ENCODE peak calls at places on chromosomes 11 and 22, in four cellular contexts. R is mammary epithelial cell, C is cardiac fibroblast, J is neural progenitor cell. K is an unnamed sample.

GRCh38 chr11:6531267-6531752 is 34.2 kb downstream of the DNHD1 start:
- DNase-seq in R (peak; percentile 21), C (peak; percentile 65), J (peak; percentile 59), K (peak; percentile 61)

GRCh38 chr11:11558826-11559225 is 63.0 kb downstream of the GALNT18 start:
- DNase-seq in R (no peak), C (no peak), J (no peak), K (no peak)

GRCh38 chr11:23974046-23974445 is 522.8 kb upstream of the LUZP2 start:
- DNase-seq in R (peak; percentile 23), C (no peak), J (peak; percentile 48), K (no peak)

GRCh38 chr11:11406652-11407051 is 53.6 kb upstream of the CSNK2A3 start:
- DNase-seq in R (no peak), C (no peak), J (no peak), K (no peak)

GRCh38 chr11:35677904-35678303 is 15.3 kb downstream of the TRIM44 start:
- DNase-seq in R (no peak), C (no peak), J (no peak), K (no peak)

GRCh38 chr11:12543596-12544415 is 130.4 kb upstream of the TEAD1 start:
- DNase-seq in R (peak; percentile 78), C (no peak), J (no peak), K (no peak)

GRCh38 chr11:120285256-120285655 is 39.8 kb upstream of the TLCD5 start:
- DNase-seq in R (no peak), C (no peak), J (no peak), K (peak; percentile 47)

GRCh38 chr11:72816404-72816990 is 2.3 kb downstream of the ATG16L2 start:
- DNase-seq in R (no peak), C (no peak), J (no peak), K (no peak)

GRCh38 chr11:128463386-128463829 is 124.0 kb downstream of the ETS1 start:
- DNase-seq in R (no peak), C (peak; percentile 96), J (no peak), K (peak; percentile 97)

GRCh38 chr11:114015117-114015516 is 40.2 kb downstream of the HTR3A start:
- DNase-seq in R (no peak), C (no peak), J (no peak), K (no peak)

GRCh38 chr22:44031111-44031963 is 7.2 kb downstream of the PARVB start:
- DNase-seq in R (no peak), C (peak; percentile 56), J (no peak), K (no peak)

GRCh38 chr11:67271548-67272284 is 5.4 kb downstream of the GRK2 start:
- DNase-seq in R (no peak), C (no peak), J (no peak), K (no peak)
- H3K4me3 ChIP-seq in R (no peak overlapping the region), C (no peak overlapping the region), J (no peak overlapping the region), K (no peak overlapping the region)

DNA sequence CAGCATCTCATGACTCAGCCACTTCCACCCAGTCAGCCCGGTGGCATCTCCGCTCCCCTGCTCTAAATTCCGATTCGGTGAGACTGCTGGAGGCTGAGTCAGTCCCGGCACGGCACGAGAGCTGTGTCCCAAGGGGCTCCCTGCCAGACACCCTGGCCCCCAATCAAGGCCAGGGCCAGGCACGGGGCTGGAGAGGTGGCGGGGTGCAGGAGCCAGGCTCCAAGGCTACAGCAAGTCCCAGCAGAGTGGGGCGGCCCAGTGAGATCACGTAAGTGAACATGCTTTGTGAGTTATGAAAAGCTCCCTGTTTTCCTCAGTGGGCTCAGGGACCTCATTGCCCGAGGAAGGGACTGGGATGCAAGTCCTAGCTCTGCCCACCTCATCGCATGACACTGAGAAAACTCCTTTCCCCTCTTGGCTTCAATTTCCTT is 3.0 kb downstream of the C11orf68 start:
- DNase-seq in R (peak; percentile 94), C (peak; percentile 96), J (no peak), K (peak; percentile 98)
- H3K4me3 ChIP-seq in R (peak overlapping the region; percentile 40), C (peak overlapping the region; percentile 18), J (no peak overlapping the region), K (peak overlapping the region; percentile 85)

DNA sequence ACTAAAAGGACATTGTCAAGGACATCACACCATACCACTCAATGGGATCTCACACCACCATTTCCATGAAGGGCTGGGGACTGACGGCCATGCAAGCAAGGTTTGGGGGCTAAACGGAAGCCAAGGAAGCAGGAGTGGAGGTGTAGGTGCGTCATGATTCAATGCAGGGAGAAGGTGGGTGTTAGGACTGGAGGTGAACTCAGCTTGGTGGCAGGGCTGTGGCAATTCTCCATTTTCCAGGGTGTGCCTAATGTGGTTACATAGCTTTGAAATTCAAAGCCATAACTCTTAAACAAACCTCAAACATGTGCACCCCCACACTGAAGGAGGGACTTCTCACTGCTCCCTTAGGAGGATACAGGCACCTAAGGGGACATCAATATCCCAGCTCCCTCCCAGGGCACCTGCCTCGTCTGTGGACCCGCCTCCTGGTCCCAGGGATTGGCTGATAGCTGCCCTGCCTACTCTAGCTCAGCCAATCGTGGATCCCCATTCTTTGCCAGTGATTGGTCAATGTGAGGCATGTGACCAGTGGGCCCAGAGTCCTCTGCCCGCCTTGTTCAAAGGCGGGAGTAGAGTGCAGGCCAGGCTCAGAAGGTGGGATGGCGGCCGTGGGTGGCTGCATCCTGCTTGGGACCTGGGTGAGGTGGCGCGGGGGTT is 64.6 kb downstream of the CTTN start:
- DNase-seq in R (no peak), C (no peak), J (no peak), K (no peak)
- H3K4me3 ChIP-seq in R (no peak overlapping the region), C (no peak overlapping the region), J (no peak overlapping the region), K (no peak overlapping the region)

GRCh38 chr11:69444381-69445130 is 36.9 kb upstream of the LINC01488 start:
- DNase-seq in R (peak; percentile 90), C (peak; percentile 95), J (peak; percentile 79), K (peak; percentile 93)
- H3K4me3 ChIP-seq in R (no peak overlapping the region), C (peak overlapping the region; percentile 18), J (no peak overlapping the region), K (peak overlapping the region; percentile 12)

GRCh38 chr22:46321387-46321775 is 14.1 kb upstream of the TRMU start:
- DNase-seq in R (no peak), C (no peak), J (no peak), K (no peak)

GRCh38 chr22:46320166-46320710 is 15.3 kb upstream of the TRMU start:
- DNase-seq in R (no peak), C (no peak), J (no peak), K (no peak)

GRCh38 chr22:46322711-46323110 is 12.8 kb upstream of the TRMU start:
- DNase-seq in R (no peak), C (no peak), J (no peak), K (no peak)

GRCh38 chr22:46320716-46321386 is 14.7 kb upstream of the TRMU start:
- DNase-seq in R (no peak), C (no peak), J (no peak), K (no peak)

DNA sequence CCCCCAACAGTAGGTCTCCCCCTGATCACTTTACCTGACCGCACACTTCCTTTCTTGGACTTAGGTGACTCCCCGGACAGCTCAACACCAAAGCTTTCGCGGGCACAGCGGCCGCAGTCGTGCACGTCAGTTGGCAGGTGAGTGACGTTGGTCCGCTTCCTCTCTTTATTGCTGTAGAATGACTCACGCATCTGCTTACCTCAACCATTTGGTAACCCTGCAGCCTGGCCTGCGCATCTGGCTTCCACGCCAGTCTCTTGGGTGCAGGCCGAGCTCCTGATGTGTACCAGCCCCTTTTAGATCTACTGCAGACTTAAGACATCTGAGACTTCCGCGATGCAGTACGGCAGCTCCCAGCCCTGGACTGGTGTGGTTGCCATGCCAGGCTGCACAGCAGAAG is 12.4 kb upstream of the TRMU start:
- DNase-seq in R (no peak), C (no peak), J (no peak), K (no peak)
- H3K4me3 ChIP-seq in R (no peak overlapping the region), C (no peak overlapping the region), J (no peak overlapping the region), K (no peak overlapping the region)

GRCh38 chr11:133929401-133930052 is 27.2 kb downstream of the IGSF9B start:
- DNase-seq in R (no peak), C (no peak), J (no peak), K (no peak)

GRCh38 chr11:133925756-133926155 is 31.0 kb downstream of the IGSF9B start:
- DNase-seq in R (no peak), C (no peak), J (no peak), K (no peak)

GRCh38 chr11:133928628-133929059 is 28.1 kb downstream of the IGSF9B start:
- DNase-seq in R (peak; percentile 65), C (peak; percentile 68), J (no peak), K (no peak)

GRCh38 chr11:133926466-133927246 is 30.1 kb downstream of the IGSF9B start:
- DNase-seq in R (no peak), C (no peak), J (no peak), K (no peak)

DNA sequence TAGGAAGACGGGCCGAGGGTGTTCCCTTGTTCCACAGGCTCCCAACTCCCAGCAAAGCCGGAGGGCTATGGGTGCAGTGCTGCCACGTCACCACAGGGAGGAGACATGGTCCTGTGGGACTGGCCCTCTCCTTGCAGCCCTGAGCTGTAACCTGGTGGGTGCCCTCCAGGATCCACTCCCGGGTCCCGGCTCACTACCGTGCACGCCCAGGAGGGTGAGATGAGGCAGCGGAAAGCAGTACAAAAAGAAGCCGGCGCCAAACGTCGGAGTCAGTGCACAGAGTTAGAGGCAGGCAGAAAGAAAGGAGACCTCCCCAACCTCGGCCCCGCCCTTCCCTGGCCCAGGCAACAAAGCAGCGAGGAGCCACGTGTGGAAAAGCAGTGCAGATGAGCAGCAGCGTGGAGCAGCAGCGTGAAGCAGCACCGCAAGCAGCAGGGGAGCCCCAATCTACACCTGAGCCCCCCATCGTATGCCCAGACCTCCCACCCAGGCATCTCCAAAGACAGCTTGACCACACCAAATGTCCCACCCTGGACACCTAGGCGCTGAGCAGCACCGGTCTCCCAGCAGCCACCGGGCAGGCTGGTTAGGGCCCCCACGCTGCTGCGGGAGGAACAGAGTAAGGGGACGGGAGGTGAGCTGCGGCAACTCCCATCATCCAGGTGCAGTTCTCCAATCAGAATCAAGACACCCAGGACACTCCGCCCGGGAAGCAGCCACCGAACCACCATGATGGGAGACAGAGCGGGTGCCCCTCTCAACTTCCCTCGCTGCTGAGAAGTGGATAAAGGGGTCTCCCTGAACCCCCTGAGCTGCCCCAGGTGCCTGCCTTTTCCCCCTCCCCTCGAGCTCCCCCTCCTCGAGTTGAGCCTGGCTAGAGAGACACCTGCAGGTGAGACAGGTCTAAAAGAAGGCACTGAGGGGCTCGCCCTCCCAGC is 28.8 kb downstream of the IGSF9B start:
- DNase-seq in R (peak; percentile 56), C (peak; percentile 68), J (peak; percentile 82), K (peak; percentile 54)
- H3K4me3 ChIP-seq in R (peak overlapping the region; percentile 8), C (no peak overlapping the region), J (no peak overlapping the region), K (no peak overlapping the region)

K was measured in fibroblast of mammary gland.